ENCODE peak calls at places on chromosome 1, in seven cellular contexts. One of them, this sample, is unnamed.

GRCh38 chr1:201149400-201149799 is 4.9 kb downstream of the TMEM9 start:
- DNase-seq in lung: no peak
- DNase-seq in testis: no peak
- DNase-seq in GM06990: no peak
- DNase-seq in sigmoid colon: no peak
- DNase-seq in IMR-90: peak; percentile 44
- DNase-seq in psoas muscle: no peak
- DNase-seq in this sample: peak; percentile 44

GRCh38 chr1:241465673-241466072 is 53.9 kb downstream of the FH start:
- DNase-seq in lung: no peak
- DNase-seq in IMR-90: no peak
- DNase-seq in psoas muscle: no peak
- DNase-seq in sigmoid colon: no peak
- DNase-seq in GM06990: no peak
- DNase-seq in testis: no peak
- DNase-seq in this sample: no peak

GRCh38 chr1:9035226-9035625 is 9.0 kb upstream of the SLC2A7 start:
- DNase-seq in lung: no peak
- DNase-seq in psoas muscle: no peak
- DNase-seq in GM06990: no peak
- DNase-seq in testis: no peak
- DNase-seq in IMR-90: no peak
- DNase-seq in sigmoid colon: peak; percentile 26
- DNase-seq in this sample: no peak

GRCh38 chr1:6280761-6281451 is 20.0 kb upstream of the GPR153 start:
- DNase-seq in lung: peak; percentile 41
- DNase-seq in GM06990: no peak
- DNase-seq in psoas muscle: peak; percentile 66
- DNase-seq in testis: peak; percentile 43
- DNase-seq in IMR-90: no peak
- DNase-seq in sigmoid colon: no peak
- DNase-seq in this sample: peak; percentile 18

GRCh38 chr1:212621830-212622315 is 13.3 kb downstream of the ATF3 start:
- DNase-seq in testis: no peak
- DNase-seq in sigmoid colon: no peak
- DNase-seq in lung: no peak
- DNase-seq in IMR-90: no peak
- DNase-seq in GM06990: no peak
- DNase-seq in psoas muscle: no peak
- DNase-seq in this sample: no peak

GRCh38 chr1:209585672-209586071 is 2.2 kb downstream of the CAMK1G start:
- DNase-seq in lung: peak; percentile 44
- DNase-seq in sigmoid colon: peak; percentile 66
- DNase-seq in GM06990: no peak
- DNase-seq in psoas muscle: peak; percentile 64
- DNase-seq in IMR-90: no peak
- DNase-seq in testis: peak; percentile 74
- DNase-seq in this sample: peak; percentile 56

GRCh38 chr1:8712413-8713229 is 104.8 kb downstream of the RERE start:
- DNase-seq in GM06990: no peak
- DNase-seq in IMR-90: peak; percentile 96
- DNase-seq in lung: no peak
- DNase-seq in testis: no peak
- DNase-seq in sigmoid colon: no peak
- DNase-seq in psoas muscle: no peak
- DNase-seq in this sample: peak; percentile 93

GRCh38 chr1:164466429-164466828 is 92.6 kb upstream of the PBX1 start:
- DNase-seq in IMR-90: no peak
- DNase-seq in psoas muscle: no peak
- DNase-seq in sigmoid colon: no peak
- DNase-seq in testis: no peak
- DNase-seq in lung: no peak
- DNase-seq in GM06990: no peak
- DNase-seq in this sample: no peak

GRCh38 chr1:15045123-15045522 is 108.4 kb upstream of the TMEM51 start:
- DNase-seq in IMR-90: no peak
- DNase-seq in lung: no peak
- DNase-seq in GM06990: no peak
- DNase-seq in sigmoid colon: no peak
- DNase-seq in psoas muscle: no peak
- DNase-seq in testis: no peak
- DNase-seq in this sample: no peak

GRCh38 chr1:168470821-168471473 is 72.8 kb downstream of the XCL2 start:
- DNase-seq in GM06990: no peak
- DNase-seq in lung: no peak
- DNase-seq in psoas muscle: no peak
- DNase-seq in sigmoid colon: no peak
- DNase-seq in IMR-90: peak; percentile 88
- DNase-seq in testis: no peak
- DNase-seq in this sample: peak; percentile 89

GRCh38 chr1:36825226-36825625 is 209.1 kb downstream of the GRIK3 start:
- DNase-seq in GM06990: no peak
- DNase-seq in psoas muscle: no peak
- DNase-seq in IMR-90: no peak
- DNase-seq in testis: no peak
- DNase-seq in sigmoid colon: no peak
- DNase-seq in lung: no peak
- DNase-seq in this sample: no peak

GRCh38 chr1:241828576-241828975 is 19.4 kb upstream of the EXO1 start:
- DNase-seq in testis: no peak
- DNase-seq in psoas muscle: no peak
- DNase-seq in IMR-90: peak; percentile 54
- DNase-seq in GM06990: no peak
- DNase-seq in sigmoid colon: no peak
- DNase-seq in lung: no peak
- DNase-seq in this sample: peak; percentile 5

GRCh38 chr1:92486251-92487077 is at the start of gene GFI1:
- DNase-seq in IMR-90: no peak
- DNase-seq in GM06990: peak; percentile 77
- DNase-seq in sigmoid colon: no peak
- DNase-seq in testis: peak; percentile 23
- DNase-seq in psoas muscle: peak; percentile 55
- DNase-seq in lung: peak; percentile 31
- DNase-seq in this sample: peak; percentile 46

GRCh38 chr1:159829822-159830455 is 3.3 kb downstream of the SLAMF8 start:
- DNase-seq in psoas muscle: peak; percentile 64
- DNase-seq in GM06990: no peak
- DNase-seq in IMR-90: peak; percentile 81
- DNase-seq in testis: peak; percentile 48
- DNase-seq in lung: no peak
- DNase-seq in sigmoid colon: no peak
- DNase-seq in this sample: no peak

GRCh38 chr1:64944913-64945312 is 21.4 kb downstream of the JAK1 start:
- DNase-seq in testis: no peak
- DNase-seq in psoas muscle: no peak
- DNase-seq in IMR-90: no peak
- DNase-seq in lung: no peak
- DNase-seq in GM06990: no peak
- DNase-seq in sigmoid colon: no peak
- DNase-seq in this sample: no peak

GRCh38 chr1:12142891-12143630 is 23.7 kb upstream of the TNFRSF1B start:
- DNase-seq in IMR-90: no peak
- DNase-seq in testis: peak; percentile 36
- DNase-seq in psoas muscle: peak; percentile 65
- DNase-seq in lung: no peak
- DNase-seq in GM06990: no peak
- DNase-seq in sigmoid colon: peak; percentile 78
- DNase-seq in this sample: no peak

GRCh38 chr1:109104364-109105151 is 9.4 kb upstream of the ELAPOR1 start:
- DNase-seq in sigmoid colon: no peak
- DNase-seq in IMR-90: peak; percentile 11
- DNase-seq in psoas muscle: no peak
- DNase-seq in GM06990: no peak
- DNase-seq in testis: no peak
- DNase-seq in lung: no peak
- DNase-seq in this sample: no peak

GRCh38 chr1:20717452-20718342 is at the start of gene KIF17:
- DNase-seq in psoas muscle: peak; percentile 85
- DNase-seq in lung: peak; percentile 64
- DNase-seq in IMR-90: peak; percentile 72
- DNase-seq in GM06990: peak; percentile 76
- DNase-seq in testis: peak; percentile 86
- DNase-seq in sigmoid colon: peak; percentile 89
- DNase-seq in this sample: peak; percentile 86

GRCh38 chr1:114669562-114670082 is at the start of gene DENND2C:
- DNase-seq in lung: no peak
- DNase-seq in IMR-90: no peak
- DNase-seq in GM06990: no peak
- DNase-seq in testis: no peak
- DNase-seq in psoas muscle: no peak
- DNase-seq in sigmoid colon: no peak
- DNase-seq in this sample: no peak

GRCh38 chr1:198212675-198213074 is 55.9 kb downstream of the NEK7 start:
- DNase-seq in IMR-90: peak; percentile 98
- DNase-seq in lung: no peak
- DNase-seq in GM06990: no peak
- DNase-seq in psoas muscle: no peak
- DNase-seq in sigmoid colon: no peak
- DNase-seq in testis: no peak
- DNase-seq in this sample: peak; percentile 91
- TF ChIP-seq CTCF in IMR-90: peak; percentile 5
- TF ChIP-seq CTCF in lung: no peak
- TF ChIP-seq CTCF in GM06990: no peak
- TF ChIP-seq CTCF in psoas muscle: no peak
- TF ChIP-seq CTCF in sigmoid colon: no peak
- TF ChIP-seq CTCF in testis: no peak
- TF ChIP-seq CTCF in this sample: no peak

GRCh38 chr1:78009276-78009675 is 4.5 kb downstream of the DNAJB4 start:
- DNase-seq in IMR-90: no peak
- DNase-seq in psoas muscle: no peak
- DNase-seq in sigmoid colon: no peak
- DNase-seq in testis: no peak
- DNase-seq in lung: no peak
- DNase-seq in GM06990: no peak
- DNase-seq in this sample: no peak
- H3K4me3 ChIP-seq in IMR-90: no peak overlapping the region
- H3K4me3 ChIP-seq in psoas muscle: peak overlapping the region; percentile 69
- H3K4me3 ChIP-seq in sigmoid colon: no peak overlapping the region
- H3K4me3 ChIP-seq in testis: no peak overlapping the region
- H3K4me3 ChIP-seq in lung: no peak overlapping the region
- H3K4me3 ChIP-seq in GM06990: no peak overlapping the region
- H3K4me3 ChIP-seq in this sample: no peak overlapping the region

DNA sequence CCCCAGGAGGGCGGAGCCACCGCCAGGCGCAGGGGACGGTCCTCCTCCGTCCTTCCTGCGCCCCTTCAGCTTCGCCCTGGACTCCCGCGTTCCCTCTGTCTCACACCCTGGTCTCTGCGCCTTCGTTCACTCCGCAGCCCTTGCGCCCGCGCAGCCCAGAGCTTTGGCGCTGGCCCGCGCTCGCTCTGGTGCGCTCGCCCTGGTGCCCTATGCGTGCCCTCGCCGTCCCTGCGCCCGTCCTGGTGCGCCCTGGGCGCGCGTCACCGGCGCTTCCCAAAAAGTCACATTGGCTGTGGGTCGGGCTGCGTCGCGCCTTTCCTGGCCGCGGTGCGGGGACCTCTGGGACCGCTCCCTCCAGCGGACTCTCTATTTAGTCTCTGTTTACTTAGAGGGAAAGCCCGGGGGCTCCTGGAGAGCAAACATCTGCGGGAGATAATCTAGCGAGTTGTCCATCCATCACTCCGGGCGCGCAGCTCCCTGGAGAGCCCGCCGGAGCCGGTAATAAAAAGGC is 178.6 kb downstream of the PRDM16 start:
- DNase-seq in lung: no peak
- DNase-seq in GM06990: no peak
- DNase-seq in sigmoid colon: no peak
- DNase-seq in psoas muscle: no peak
- DNase-seq in testis: no peak
- DNase-seq in IMR-90: no peak
- DNase-seq in this sample: peak; percentile 24
- H3K27me3 ChIP-seq in lung: no peaks in the 10 kb centered on the region
- H3K27me3 ChIP-seq in GM06990: no peaks in the 10 kb centered on the region
- H3K27me3 ChIP-seq in sigmoid colon: peaks cover 81% of the 10 kb centered on the region
- H3K27me3 ChIP-seq in psoas muscle: no peaks in the 10 kb centered on the region
- H3K27me3 ChIP-seq in testis: no peaks in the 10 kb centered on the region
- H3K27me3 ChIP-seq in IMR-90: peaks cover 3% of the 10 kb centered on the region
- H3K27me3 ChIP-seq in this sample: no peaks in the 10 kb centered on the region

DNA sequence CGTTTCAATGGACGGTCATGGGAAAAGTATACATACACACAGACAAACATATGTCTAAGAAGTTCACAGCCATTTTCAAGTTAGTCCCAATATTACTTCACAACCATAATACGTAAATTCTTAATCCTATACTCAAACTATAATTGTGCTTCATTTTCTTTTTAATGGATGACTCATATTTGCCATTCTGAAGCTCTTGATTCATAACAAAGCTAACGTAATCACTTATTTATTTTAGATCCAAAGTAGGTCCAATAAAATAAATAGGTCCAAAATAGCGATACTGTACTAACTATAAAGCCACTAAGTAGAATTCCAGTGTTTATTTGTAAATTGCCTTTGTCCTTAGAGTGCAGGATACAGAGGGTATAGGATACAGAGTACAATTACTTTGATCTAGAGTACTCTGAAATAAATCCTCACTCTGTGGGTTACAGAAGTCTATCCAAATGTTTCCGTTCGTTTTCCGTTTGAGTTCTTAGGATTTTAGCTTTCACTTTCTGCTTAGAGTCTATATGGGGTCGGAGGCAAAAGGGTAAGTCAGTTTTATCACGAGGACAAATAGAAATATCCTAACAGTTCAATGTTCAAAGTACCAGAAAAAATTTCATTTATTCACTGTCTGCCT is 8.8 kb upstream of the C1orf115 start:
- DNase-seq in psoas muscle: no peak
- DNase-seq in sigmoid colon: no peak
- DNase-seq in lung: no peak
- DNase-seq in IMR-90: no peak
- DNase-seq in testis: no peak
- DNase-seq in GM06990: no peak
- DNase-seq in this sample: no peak
- TF ChIP-seq CTCF in psoas muscle: no peak
- TF ChIP-seq CTCF in sigmoid colon: no peak
- TF ChIP-seq CTCF in lung: no peak
- TF ChIP-seq CTCF in IMR-90: no peak
- TF ChIP-seq CTCF in testis: no peak
- TF ChIP-seq CTCF in GM06990: no peak
- TF ChIP-seq CTCF in this sample: no peak

DNA sequence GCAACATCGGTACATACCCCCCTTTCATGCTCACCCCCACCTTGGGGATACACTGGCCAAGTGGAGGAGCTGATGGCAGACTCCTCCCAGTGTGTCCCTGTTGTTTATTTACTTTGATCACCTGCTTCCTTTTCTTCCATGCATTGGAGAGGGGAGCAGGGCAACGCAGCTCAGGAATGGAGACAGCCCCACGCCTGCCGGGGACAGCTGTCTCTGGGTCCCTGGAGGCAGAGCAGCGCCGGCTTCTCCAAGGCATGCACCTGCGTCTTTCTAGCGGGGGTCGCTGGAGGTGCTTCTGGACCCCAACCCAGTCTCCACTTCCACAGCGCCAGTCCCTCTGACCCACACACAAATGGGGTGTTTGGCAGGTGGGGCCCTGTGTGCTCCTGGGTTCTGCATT is 4.2 kb downstream of the AJAP1 start:
- DNase-seq in GM06990: no peak
- DNase-seq in testis: no peak
- DNase-seq in IMR-90: no peak
- DNase-seq in sigmoid colon: no peak
- DNase-seq in psoas muscle: peak; percentile 18
- DNase-seq in lung: no peak
- DNase-seq in this sample: no peak
- H3K4me3 ChIP-seq in GM06990: no peak overlapping the region
- H3K4me3 ChIP-seq in testis: no peak overlapping the region
- H3K4me3 ChIP-seq in IMR-90: no peak overlapping the region
- H3K4me3 ChIP-seq in sigmoid colon: no peak overlapping the region
- H3K4me3 ChIP-seq in psoas muscle: no peak overlapping the region
- H3K4me3 ChIP-seq in lung: no peak overlapping the region
- H3K4me3 ChIP-seq in this sample: no peak overlapping the region